ENCODE peak calls at places on chromosomes 7 and 10, in nine cellular contexts. Q is tibial artery, C is cardiac muscle cell, W is AG04449, R is lower leg skin, T is HCT116, A is epithelial cell of esophagus, X is heart left ventricle, U is fibroblast of mammary gland. F is an unnamed sample.

GRCh38 chr10:67107670-67108069 is 181.8 kb downstream of the LRRTM3 start:
- DNase-seq in Q (no peak), C (no peak), W (no peak), R (no peak), T (no peak), A (no peak), X (no peak), U (no peak), F (no peak)

GRCh38 chr7:780056-780455 is 52.2 kb upstream of the SUN1 start:
- DNase-seq in Q (no peak), C (no peak), W (no peak), R (no peak), T (no peak), A (no peak), X (peak; percentile 77), U (no peak), F (no peak)

GRCh38 chr10:60266513-60266912 is 123.2 kb downstream of the ANK3 start:
- DNase-seq in Q (no peak), C (no peak), W (no peak), R (no peak), T (no peak), A (no peak), X (no peak), U (no peak), F (no peak)

GRCh38 chr10:34523017-34523767 is 291.9 kb downstream of the PARD3 start:
- DNase-seq in Q (no peak), C (no peak), W (no peak), R (no peak), T (no peak), A (peak; percentile 93), X (no peak), U (peak; percentile 52), F (no peak)

GRCh38 chr7:34217972-34218371 is 312.6 kb downstream of the BMPER start:
- DNase-seq in Q (no peak), C (no peak), W (no peak), R (no peak), T (no peak), A (no peak), X (no peak), U (no peak), F (no peak)

GRCh38 chr7:100875356-100875751 is 451 bp downstream of the SRRT start:
- DNase-seq in Q (no peak), C (no peak), W (no peak), R (no peak), T (no peak), A (peak; percentile 28), X (no peak), U (no peak), F (no peak)

GRCh38 chr10:132705173-132705572 is 80.8 kb downstream of the NKX6-2 start:
- DNase-seq in Q (no peak), C (no peak), W (no peak), R (peak; percentile 81), T (no peak), A (no peak), X (no peak), U (no peak), F (no peak)

GRCh38 chr7:30922596-30922995 is 10.9 kb downstream of the AQP1 start:
- DNase-seq in Q (peak; percentile 18), C (no peak), W (no peak), R (peak; percentile 74), T (no peak), A (no peak), X (peak; percentile 18), U (no peak), F (no peak)

GRCh38 chr7:157983442-157984137 is 604.0 kb downstream of the PTPRN2 start:
- DNase-seq in Q (no peak), C (no peak), W (no peak), R (no peak), T (no peak), A (no peak), X (no peak), U (no peak), F (no peak)

GRCh38 chr10:119207713-119208552 is 562 bp downstream of the GRK5 start:
- DNase-seq in Q (peak; percentile 62), C (peak; percentile 73), W (no peak), R (peak; percentile 88), T (no peak), A (peak; percentile 58), X (peak; percentile 56), U (peak; percentile 64), F (no peak)

GRCh38 chr7:29878081-29878688 is 71.9 kb downstream of the WIPF3 start:
- DNase-seq in Q (peak; percentile 54), C (peak; percentile 67), W (no peak), R (no peak), T (no peak), A (peak; percentile 63), X (no peak), U (peak; percentile 55), F (peak; percentile 41)

GRCh38 chr7:77258014-77258413 is 58.4 kb upstream of the FGL2 start:
- DNase-seq in Q (no peak), C (peak; percentile 43), W (no peak), R (no peak), T (no peak), A (peak; percentile 54), X (no peak), U (peak; percentile 59), F (no peak)

GRCh38 chr10:104333037-104333727 is 5.1 kb downstream of the ITPRIP start:
- DNase-seq in Q (no peak), C (peak; percentile 47), W (no peak), R (peak; percentile 73), T (no peak), A (no peak), X (no peak), U (peak; percentile 25), F (no peak)

GRCh38 chr10:71521504-71522290 is 125.0 kb downstream of the CDH23 start:
- DNase-seq in Q (no peak), C (no peak), W (no peak), R (no peak), T (no peak), A (peak; percentile 58), X (no peak), U (no peak), F (no peak)

GRCh38 chr10:14293516-14293915 is 37.2 kb downstream of the FRMD4A start:
- DNase-seq in Q (no peak), C (peak; percentile 7), W (no peak), R (no peak), T (no peak), A (no peak), X (no peak), U (no peak), F (no peak)

GRCh38 chr10:34403512-34403911 is 411.6 kb downstream of the PARD3 start:
- DNase-seq in Q (no peak), C (no peak), W (peak; percentile 29), R (no peak), T (no peak), A (no peak), X (no peak), U (peak; percentile 73), F (peak; percentile 24)

GRCh38 chr7:28052933-28053332 is 127.7 kb downstream of the JAZF1 start:
- DNase-seq in Q (no peak), C (peak; percentile 30), W (no peak), R (no peak), T (no peak), A (peak; percentile 66), X (no peak), U (peak; percentile 88), F (no peak)

GRCh38 chr7:2953099-2953498 is 90.6 kb downstream of the CARD11 start:
- DNase-seq in Q (no peak), C (no peak), W (no peak), R (no peak), T (no peak), A (peak; percentile 41), X (no peak), U (peak; percentile 30), F (no peak)

GRCh38 chr7:51471199-51472016 is 154.8 kb upstream of the COBL start:
- DNase-seq in Q (no peak), C (no peak), W (no peak), R (no peak), T (no peak), A (no peak), X (no peak), U (no peak), F (no peak)

GRCh38 chr10:121088524-121088923 is 237.4 kb downstream of the WDR11 start:
- DNase-seq in Q (no peak), C (peak; percentile 38), W (no peak), R (no peak), T (no peak), A (peak; percentile 69), X (no peak), U (no peak), F (no peak)
- TF ChIP-seq CTCF in Q (no peak), C (peak; percentile 19), W (no peak), R (no peak), T (peak; percentile 35), A (peak; percentile 61), X (no peak), U (no peak), F (peak; percentile 47)

GRCh38 chr10:3400368-3400767 is 227.8 kb upstream of the PITRM1 start:
- DNase-seq in Q (no peak), C (no peak), W (no peak), R (no peak), T (no peak), A (no peak), X (no peak), U (no peak), F (no peak)

GRCh38 chr10:3397846-3398245 is 225.3 kb upstream of the PITRM1 start:
- DNase-seq in Q (no peak), C (no peak), W (no peak), R (no peak), T (no peak), A (no peak), X (no peak), U (no peak), F (no peak)

GRCh38 chr10:3399756-3400155 is 227.2 kb upstream of the PITRM1 start:
- DNase-seq in Q (no peak), C (no peak), W (no peak), R (no peak), T (no peak), A (no peak), X (no peak), U (no peak), F (no peak)

GRCh38 chr10:3397231-3397630 is 224.6 kb upstream of the PITRM1 start:
- DNase-seq in Q (no peak), C (no peak), W (no peak), R (no peak), T (no peak), A (peak; percentile 26), X (no peak), U (peak; percentile 20), F (no peak)

GRCh38 chr10:3398825-3399646 is 226.5 kb upstream of the PITRM1 start:
- DNase-seq in Q (no peak), C (peak; percentile 59), W (no peak), R (no peak), T (no peak), A (no peak), X (peak; percentile 57), U (peak; percentile 28), F (no peak)
- H3K4me3 ChIP-seq in Q (no peak overlapping the region), C (no peak overlapping the region), W (no peak overlapping the region), R (no peak overlapping the region), T (no peak overlapping the region), A (no peak overlapping the region), X (no peak overlapping the region), U (no peak overlapping the region), F (no peak overlapping the region)

GRCh38 chr7:23894891-23895569 is 185.0 kb downstream of the STK31 start:
- DNase-seq in Q (no peak), C (peak; percentile 2), W (no peak), R (no peak), T (no peak), A (no peak), X (no peak), U (no peak), F (no peak)
- TF ChIP-seq CTCF in Q (no peak), C (no peak), W (no peak), R (no peak), T (no peak), A (no peak), X (no peak), U (no peak), F (no peak)

GRCh38 chr7:133081605-133082389 is at the start of gene CHCHD3:
- DNase-seq in Q (peak; percentile 98), C (peak; percentile 99), W (peak; percentile 87), R (peak; percentile 99), T (peak; percentile 96), A (peak; percentile 99), X (peak; percentile 98), U (peak; percentile 97), F (peak; percentile 96)
- H3K4me3 ChIP-seq in Q (peak within 1 kb of the TSS; percentile 94), C (peak within 1 kb of the TSS; percentile 90), W (peak within 1 kb of the TSS; percentile 84), R (peak within 1 kb of the TSS; percentile 74), T (peak within 1 kb of the TSS; percentile 90), A (peak within 1 kb of the TSS; percentile 94), X (peak within 1 kb of the TSS; percentile 86), U (peak within 1 kb of the TSS; percentile 99), F (peak within 1 kb of the TSS; percentile 92)

F was measured in astrocyte of the cerebellum.